ENCODE peak calls at places on chromosomes 6 and 20, in eight cellular contexts. Q is pancreas; B is upper lobe of right lung; G is IMR-90; I is cardiac muscle cell; H is effector memory CD4-positive, alpha-beta T cell; C is SK-N-SH; L is HCT116. U is an unnamed sample.

GRCh38 chr6:136647363-136647763 is 97.1 kb upstream of the MAP7 start:
- DNase-seq in B (no peak), G (peak; percentile 97), I (peak; percentile 94), H (peak; percentile 35), C (no peak), Q (peak; percentile 25), L (no peak), U (peak; percentile 40)

GRCh38 chr6:37024665-37025337 is 19.3 kb downstream of the FGD2 start:
- DNase-seq in I (no peak), Q (no peak), C (no peak), B (no peak), H (no peak), L (peak; percentile 70), G (peak; percentile 14), U (no peak)

GRCh38 chr6:159301277-159301676 is 132.1 kb downstream of the FNDC1 start:
- DNase-seq in C (no peak), I (no peak), L (no peak), H (no peak), Q (no peak), G (no peak), B (no peak), U (no peak)

GRCh38 chr20:25136643-25137559 is 55.0 kb upstream of the VSX1 start:
- DNase-seq in H (no peak), Q (peak; percentile 61), C (peak; percentile 37), G (peak; percentile 87), B (no peak), L (peak; percentile 38), I (peak; percentile 94), U (no peak)

GRCh38 chr6:73652637-73653570 is 888 bp downstream of the SLC17A5 start:
- DNase-seq in Q (peak; percentile 49), G (peak; percentile 41), B (peak; percentile 79), L (peak; percentile 52), C (peak; percentile 80), H (peak; percentile 61), I (peak; percentile 54), U (peak; percentile 69)

GRCh38 chr20:856361-856775 is 22.9 kb downstream of the FAM110A start:
- DNase-seq in C (no peak), H (no peak), G (peak; percentile 54), I (peak; percentile 73), Q (no peak), B (peak; percentile 76), L (peak; percentile 92), U (no peak)

GRCh38 chr20:58888521-58889333 is 36.2 kb downstream of the GNAS start:
- DNase-seq in G (peak; percentile 72), C (peak; percentile 87), H (peak; percentile 78), B (peak; percentile 93), L (no peak), I (peak; percentile 78), Q (peak; percentile 77), U (peak; percentile 89)

GRCh38 chr6:112235956-112236355 is 18.4 kb downstream of the LAMA4 start:
- DNase-seq in H (no peak), C (no peak), I (peak; percentile 85), B (no peak), L (no peak), G (peak; percentile 83), Q (no peak), U (no peak)

GRCh38 chr6:117449549-117450439 is 24.1 kb upstream of the ROS1 start:
- DNase-seq in Q (peak; percentile 29), G (peak; percentile 83), B (no peak), C (peak; percentile 21), L (peak; percentile 56), H (peak; percentile 46), I (peak; percentile 89), U (peak; percentile 72)

GRCh38 chr6:145012039-145012662 is 723.2 kb downstream of the EPM2A start:
- DNase-seq in H (no peak), B (no peak), G (peak; percentile 66), C (no peak), Q (no peak), L (no peak), I (no peak), U (no peak)

GRCh38 chr6:133017581-133017980 is 203.2 kb downstream of the RPS12 start:
- DNase-seq in B (no peak), L (no peak), Q (no peak), G (peak; percentile 78), C (no peak), I (peak; percentile 25), H (no peak), U (no peak)

DNA sequence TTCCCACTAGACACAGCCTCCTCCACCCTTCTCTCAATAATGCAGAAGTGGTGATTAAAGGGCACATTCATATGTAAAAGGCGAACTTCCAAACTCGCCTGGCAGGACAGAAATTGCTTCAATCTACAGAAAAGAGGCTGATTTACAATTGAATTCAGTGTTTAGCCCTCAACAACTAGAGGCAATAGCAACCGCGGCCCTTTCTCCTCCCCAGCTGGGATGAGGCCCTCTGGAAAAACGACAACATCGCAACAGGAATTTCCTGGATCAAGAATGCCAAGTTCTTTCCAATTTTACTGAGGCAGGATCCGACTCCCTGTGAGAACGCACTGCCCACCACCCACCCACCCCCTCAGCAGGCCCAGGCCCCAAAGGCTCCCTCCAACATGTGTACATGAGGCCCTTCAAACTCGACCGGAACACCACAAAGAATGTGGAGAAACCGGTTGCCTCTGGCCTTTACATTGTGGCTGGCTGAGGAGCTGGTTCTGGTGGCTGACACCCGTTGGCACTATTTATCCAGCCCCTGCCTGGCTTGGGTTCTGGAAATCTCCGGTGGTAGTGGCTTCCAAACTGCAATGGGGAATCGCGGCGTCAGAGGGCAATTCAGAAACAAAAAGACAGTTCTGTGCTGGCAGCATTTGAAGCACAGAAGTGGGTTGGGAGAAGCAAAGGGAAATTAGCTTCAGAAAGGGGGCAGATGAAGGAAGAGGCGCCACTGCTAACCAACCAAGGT is 36.8 kb downstream of the ZMYND8 start:
- DNase-seq in H (no peak), B (peak; percentile 83), Q (peak; percentile 74), L (peak; percentile 78), G (peak; percentile 74), I (peak; percentile 96), C (no peak), U (no peak)
- H3K4me3 ChIP-seq in H (no peak overlapping the region), B (peak overlapping the region; percentile 42), Q (no peak overlapping the region), L (peak overlapping the region; percentile 41), G (no peak overlapping the region), I (no peak overlapping the region), C (no peak overlapping the region), U (no peak overlapping the region)

GRCh38 chr20:51166489-51166888 is 143.6 kb upstream of the KCNG1 start:
- DNase-seq in C (no peak), H (no peak), Q (no peak), I (no peak), B (no peak), L (no peak), G (no peak), U (no peak)
- H3K4me1 ChIP-seq in C (peaks cover 11% of the 10 kb centered on the region), H (no peaks in the 10 kb centered on the region), Q (no peaks in the 10 kb centered on the region), I (no peaks in the 10 kb centered on the region), B (no peaks in the 10 kb centered on the region), L (no peaks in the 10 kb centered on the region), G (no peaks in the 10 kb centered on the region), U (no peaks in the 10 kb centered on the region)

GRCh38 chr20:17568045-17568788 is 1.7 kb upstream of the DSTN start:
- DNase-seq in I (no peak), H (no peak), B (no peak), Q (no peak), L (no peak), G (no peak), C (no peak), U (no peak)

GRCh38 chr20:17565164-17565845 is 4.6 kb upstream of the DSTN start:
- DNase-seq in L (no peak), H (no peak), B (no peak), I (no peak), C (no peak), G (peak; percentile 44), Q (no peak), U (no peak)

GRCh38 chr20:17568972-17569471 is 853 bp upstream of the DSTN start:
- DNase-seq in G (peak; percentile 99), I (peak; percentile 97), H (peak; percentile 20), C (peak; percentile 81), B (peak; percentile 90), Q (peak; percentile 86), L (peak; percentile 91), U (no peak)

GRCh38 chr20:17569616-17570346 is at the start of gene DSTN:
- DNase-seq in G (peak; percentile 95), B (peak; percentile 97), L (peak; percentile 78), H (peak; percentile 80), Q (peak; percentile 95), C (peak; percentile 94), I (peak; percentile 97), U (peak; percentile 84)

GRCh38 chr20:17566345-17566744 is 3.5 kb upstream of the DSTN start:
- DNase-seq in Q (no peak), G (no peak), B (no peak), I (no peak), L (no peak), H (no peak), C (no peak), U (no peak)
- H3K27ac ChIP-seq in Q (no peak overlapping the region), G (no peak overlapping the region), B (peak overlapping the region; percentile 18), I (no peak overlapping the region), L (no peak overlapping the region), H (no peak overlapping the region), C (peak overlapping the region; percentile 80), U (no peak overlapping the region)

GRCh38 chr6:168915855-168916254 is 337.8 kb downstream of the THBS2 start:
- DNase-seq in Q (no peak), L (no peak), I (no peak), C (no peak), G (no peak), B (no peak), H (no peak), U (no peak)

GRCh38 chr6:168919455-168920179 is 334.0 kb downstream of the THBS2 start:
- DNase-seq in H (no peak), C (no peak), L (no peak), G (no peak), I (no peak), Q (no peak), B (no peak), U (no peak)

GRCh38 chr6:168914070-168914469 is 339.6 kb downstream of the THBS2 start:
- DNase-seq in L (no peak), B (no peak), Q (no peak), H (no peak), I (no peak), G (no peak), C (no peak), U (no peak)

GRCh38 chr6:168915242-168915641 is 338.4 kb downstream of the THBS2 start:
- DNase-seq in Q (no peak), C (no peak), L (no peak), B (no peak), I (no peak), H (no peak), G (no peak), U (no peak)

DNA sequence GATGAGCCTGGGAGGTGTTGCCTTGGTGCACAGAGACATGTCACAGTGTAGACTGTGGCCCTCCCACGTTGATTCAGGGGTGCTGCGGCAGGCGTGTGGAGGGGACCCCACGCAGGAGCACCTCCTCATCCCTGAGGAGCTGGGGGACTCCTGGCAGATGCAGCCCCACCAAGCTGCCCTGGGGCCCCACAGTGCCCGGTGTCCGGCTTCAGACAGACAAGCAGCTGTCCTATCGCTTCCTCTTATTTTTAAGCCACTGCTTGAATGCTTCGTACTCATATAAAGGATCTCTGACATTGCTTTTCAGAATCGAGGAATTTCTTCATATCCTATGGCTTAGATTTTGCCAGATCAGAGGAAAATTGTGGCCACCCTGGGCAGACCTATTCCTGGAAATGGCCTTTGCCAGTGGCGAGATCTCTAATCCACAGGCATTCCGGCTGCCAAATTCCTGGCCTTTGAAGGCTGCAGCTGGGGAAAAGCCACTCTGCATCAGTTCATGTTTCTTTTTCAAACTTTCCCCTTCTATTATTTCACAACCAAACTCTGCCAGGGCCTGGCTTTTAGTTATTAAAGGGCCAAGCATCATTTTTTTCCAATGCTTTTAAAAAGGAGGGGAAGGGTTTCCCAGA is 337.0 kb downstream of the THBS2 start:
- DNase-seq in C (no peak), Q (no peak), H (no peak), G (no peak), L (no peak), B (no peak), I (peak; percentile 72), U (no peak)
- H3K4me3 ChIP-seq in C (no peak overlapping the region), Q (no peak overlapping the region), H (no peak overlapping the region), G (no peak overlapping the region), L (no peak overlapping the region), B (no peak overlapping the region), I (no peak overlapping the region), U (no peak overlapping the region)

U was measured in naive thymus-derived CD4-positive, alpha-beta T cell.